ENCODE peak calls at places on chromosomes 12 and 14, in seven cellular contexts. One of them, this sample, is unnamed.

GRCh38 chr12:44015333-44015941 is 179.6 kb downstream of the TMEM117 start:
- DNase-seq in left ventricle myocardium inferior: no peak
- DNase-seq in progenitor cell of endocrine pancreas: no peak
- DNase-seq in stimulated activated CD4-positive, alpha-beta T cell treated with anti-CD3 and anti-CD28 coated beads, Interleukin-4, amount 100 ng/mL, for 1 hour: no peak
- DNase-seq in IMR-90: peak
- DNase-seq in NCI-H2171: no peak
- DNase-seq in CD8-positive, alpha-beta T cell: no peak
- DNase-seq in this sample: peak

GRCh38 chr12:122003646-122004611 is 17.8 kb upstream of the BCL7A start:
- DNase-seq in progenitor cell of endocrine pancreas: no peak
- DNase-seq in IMR-90: no peak
- DNase-seq in CD8-positive, alpha-beta T cell: no peak
- DNase-seq in NCI-H2171: no peak
- DNase-seq in stimulated activated CD4-positive, alpha-beta T cell treated with anti-CD3 and anti-CD28 coated beads, Interleukin-4, amount 100 ng/mL, for 1 hour: no peak
- DNase-seq in left ventricle myocardium inferior: no peak
- DNase-seq in this sample: no peak

GRCh38 chr14:21541413-21542074 is 15.4 kb upstream of the SALL2 start:
- DNase-seq in CD8-positive, alpha-beta T cell: no peak
- DNase-seq in NCI-H2171: no peak
- DNase-seq in left ventricle myocardium inferior: no peak
- DNase-seq in progenitor cell of endocrine pancreas: no peak
- DNase-seq in IMR-90: no peak
- DNase-seq in stimulated activated CD4-positive, alpha-beta T cell treated with anti-CD3 and anti-CD28 coated beads, Interleukin-4, amount 100 ng/mL, for 1 hour: no peak
- DNase-seq in this sample: no peak

GRCh38 chr12:1881301-1881700 is 37.2 kb downstream of the CACNA2D4 start:
- DNase-seq in progenitor cell of endocrine pancreas: no peak
- DNase-seq in CD8-positive, alpha-beta T cell: no peak
- DNase-seq in NCI-H2171: no peak
- DNase-seq in left ventricle myocardium inferior: no peak
- DNase-seq in IMR-90: no peak
- DNase-seq in stimulated activated CD4-positive, alpha-beta T cell treated with anti-CD3 and anti-CD28 coated beads, Interleukin-4, amount 100 ng/mL, for 1 hour: no peak
- DNase-seq in this sample: no peak

GRCh38 chr12:113174461-113175384 is 10.6 kb downstream of the DDX54 start:
- DNase-seq in NCI-H2171: no peak
- DNase-seq in stimulated activated CD4-positive, alpha-beta T cell treated with anti-CD3 and anti-CD28 coated beads, Interleukin-4, amount 100 ng/mL, for 1 hour: peak
- DNase-seq in CD8-positive, alpha-beta T cell: peak
- DNase-seq in left ventricle myocardium inferior: peak
- DNase-seq in IMR-90: peak
- DNase-seq in progenitor cell of endocrine pancreas: peak
- DNase-seq in this sample: no peak

GRCh38 chr14:22314183-22314820 is 274.7 kb downstream of the DAD1 start:
- DNase-seq in progenitor cell of endocrine pancreas: no peak
- DNase-seq in stimulated activated CD4-positive, alpha-beta T cell treated with anti-CD3 and anti-CD28 coated beads, Interleukin-4, amount 100 ng/mL, for 1 hour: no peak
- DNase-seq in CD8-positive, alpha-beta T cell: no peak
- DNase-seq in left ventricle myocardium inferior: no peak
- DNase-seq in IMR-90: peak
- DNase-seq in NCI-H2171: peak
- DNase-seq in this sample: peak

GRCh38 chr12:19588944-19589343 is 149.7 kb downstream of the AEBP2 start:
- DNase-seq in NCI-H2171: no peak
- DNase-seq in progenitor cell of endocrine pancreas: no peak
- DNase-seq in left ventricle myocardium inferior: no peak
- DNase-seq in stimulated activated CD4-positive, alpha-beta T cell treated with anti-CD3 and anti-CD28 coated beads, Interleukin-4, amount 100 ng/mL, for 1 hour: no peak
- DNase-seq in IMR-90: no peak
- DNase-seq in CD8-positive, alpha-beta T cell: no peak
- DNase-seq in this sample: no peak

GRCh38 chr14:25055998-25056687 is 6.2 kb upstream of the STXBP6 start:
- DNase-seq in stimulated activated CD4-positive, alpha-beta T cell treated with anti-CD3 and anti-CD28 coated beads, Interleukin-4, amount 100 ng/mL, for 1 hour: no peak
- DNase-seq in CD8-positive, alpha-beta T cell: no peak
- DNase-seq in NCI-H2171: no peak
- DNase-seq in IMR-90: peak
- DNase-seq in progenitor cell of endocrine pancreas: no peak
- DNase-seq in left ventricle myocardium inferior: no peak
- DNase-seq in this sample: no peak

GRCh38 chr12:27048822-27049752 is 26.7 kb downstream of the MED21 start:
- DNase-seq in stimulated activated CD4-positive, alpha-beta T cell treated with anti-CD3 and anti-CD28 coated beads, Interleukin-4, amount 100 ng/mL, for 1 hour: no peak
- DNase-seq in IMR-90: peak
- DNase-seq in progenitor cell of endocrine pancreas: no peak
- DNase-seq in left ventricle myocardium inferior: no peak
- DNase-seq in CD8-positive, alpha-beta T cell: no peak
- DNase-seq in NCI-H2171: no peak
- DNase-seq in this sample: no peak

GRCh38 chr12:55932546-55932919 is 1.6 kb downstream of the DGKA start:
- DNase-seq in NCI-H2171: no peak
- DNase-seq in stimulated activated CD4-positive, alpha-beta T cell treated with anti-CD3 and anti-CD28 coated beads, Interleukin-4, amount 100 ng/mL, for 1 hour: peak
- DNase-seq in progenitor cell of endocrine pancreas: no peak
- DNase-seq in CD8-positive, alpha-beta T cell: peak
- DNase-seq in IMR-90: peak
- DNase-seq in left ventricle myocardium inferior: no peak
- DNase-seq in this sample: no peak

GRCh38 chr12:25427328-25428249 is 125.5 kb downstream of the LMNTD1 start:
- DNase-seq in IMR-90: peak
- DNase-seq in progenitor cell of endocrine pancreas: no peak
- DNase-seq in stimulated activated CD4-positive, alpha-beta T cell treated with anti-CD3 and anti-CD28 coated beads, Interleukin-4, amount 100 ng/mL, for 1 hour: no peak
- DNase-seq in NCI-H2171: no peak
- DNase-seq in left ventricle myocardium inferior: no peak
- DNase-seq in CD8-positive, alpha-beta T cell: no peak
- DNase-seq in this sample: no peak

GRCh38 chr14:74528886-74529285 is 35.3 kb downstream of the ISCA2 start:
- DNase-seq in stimulated activated CD4-positive, alpha-beta T cell treated with anti-CD3 and anti-CD28 coated beads, Interleukin-4, amount 100 ng/mL, for 1 hour: no peak
- DNase-seq in progenitor cell of endocrine pancreas: no peak
- DNase-seq in CD8-positive, alpha-beta T cell: no peak
- DNase-seq in left ventricle myocardium inferior: no peak
- DNase-seq in NCI-H2171: no peak
- DNase-seq in IMR-90: no peak
- DNase-seq in this sample: no peak

GRCh38 chr14:71943695-71944018 is 11.4 kb downstream of the RGS6 start:
- DNase-seq in CD8-positive, alpha-beta T cell: no peak
- DNase-seq in NCI-H2171: no peak
- DNase-seq in progenitor cell of endocrine pancreas: no peak
- DNase-seq in stimulated activated CD4-positive, alpha-beta T cell treated with anti-CD3 and anti-CD28 coated beads, Interleukin-4, amount 100 ng/mL, for 1 hour: no peak
- DNase-seq in left ventricle myocardium inferior: no peak
- DNase-seq in IMR-90: no peak
- DNase-seq in this sample: no peak

GRCh38 chr12:20426191-20426590 is 57.9 kb downstream of the PDE3A start:
- DNase-seq in CD8-positive, alpha-beta T cell: no peak
- DNase-seq in progenitor cell of endocrine pancreas: no peak
- DNase-seq in NCI-H2171: no peak
- DNase-seq in left ventricle myocardium inferior: peak
- DNase-seq in stimulated activated CD4-positive, alpha-beta T cell treated with anti-CD3 and anti-CD28 coated beads, Interleukin-4, amount 100 ng/mL, for 1 hour: no peak
- DNase-seq in IMR-90: no peak
- DNase-seq in this sample: no peak

GRCh38 chr12:104467346-104467837 is 10.6 kb downstream of the CHST11 start:
- DNase-seq in IMR-90: no peak
- DNase-seq in progenitor cell of endocrine pancreas: no peak
- DNase-seq in NCI-H2171: no peak
- DNase-seq in stimulated activated CD4-positive, alpha-beta T cell treated with anti-CD3 and anti-CD28 coated beads, Interleukin-4, amount 100 ng/mL, for 1 hour: no peak
- DNase-seq in CD8-positive, alpha-beta T cell: no peak
- DNase-seq in left ventricle myocardium inferior: no peak
- DNase-seq in this sample: no peak

GRCh38 chr14:100106260-100106659 is 41.0 kb downstream of the EVL start:
- DNase-seq in progenitor cell of endocrine pancreas: no peak
- DNase-seq in NCI-H2171: no peak
- DNase-seq in stimulated activated CD4-positive, alpha-beta T cell treated with anti-CD3 and anti-CD28 coated beads, Interleukin-4, amount 100 ng/mL, for 1 hour: peak
- DNase-seq in IMR-90: no peak
- DNase-seq in left ventricle myocardium inferior: no peak
- DNase-seq in CD8-positive, alpha-beta T cell: no peak
- DNase-seq in this sample: no peak

GRCh38 chr12:89263874-89264273 is 88.4 kb downstream of the DUSP6 start:
- DNase-seq in CD8-positive, alpha-beta T cell: no peak
- DNase-seq in IMR-90: no peak
- DNase-seq in progenitor cell of endocrine pancreas: no peak
- DNase-seq in NCI-H2171: no peak
- DNase-seq in left ventricle myocardium inferior: no peak
- DNase-seq in stimulated activated CD4-positive, alpha-beta T cell treated with anti-CD3 and anti-CD28 coated beads, Interleukin-4, amount 100 ng/mL, for 1 hour: no peak
- DNase-seq in this sample: no peak

GRCh38 chr12:102691773-102692555 is 211.6 kb upstream of the IGF1 start:
- DNase-seq in progenitor cell of endocrine pancreas: no peak
- DNase-seq in stimulated activated CD4-positive, alpha-beta T cell treated with anti-CD3 and anti-CD28 coated beads, Interleukin-4, amount 100 ng/mL, for 1 hour: no peak
- DNase-seq in NCI-H2171: no peak
- DNase-seq in CD8-positive, alpha-beta T cell: no peak
- DNase-seq in IMR-90: no peak
- DNase-seq in left ventricle myocardium inferior: no peak
- DNase-seq in this sample: no peak

GRCh38 chr12:102567031-102567985 is 86.9 kb upstream of the IGF1 start:
- DNase-seq in IMR-90: peak
- DNase-seq in CD8-positive, alpha-beta T cell: no peak
- DNase-seq in progenitor cell of endocrine pancreas: no peak
- DNase-seq in left ventricle myocardium inferior: no peak
- DNase-seq in stimulated activated CD4-positive, alpha-beta T cell treated with anti-CD3 and anti-CD28 coated beads, Interleukin-4, amount 100 ng/mL, for 1 hour: no peak
- DNase-seq in NCI-H2171: no peak
- DNase-seq in this sample: no peak

GRCh38 chr12:114625294-114625851 is 58.6 kb downstream of the TBX3 start:
- DNase-seq in progenitor cell of endocrine pancreas: peak
- DNase-seq in stimulated activated CD4-positive, alpha-beta T cell treated with anti-CD3 and anti-CD28 coated beads, Interleukin-4, amount 100 ng/mL, for 1 hour: peak
- DNase-seq in left ventricle myocardium inferior: no peak
- DNase-seq in CD8-positive, alpha-beta T cell: no peak
- DNase-seq in IMR-90: peak
- DNase-seq in NCI-H2171: no peak
- DNase-seq in this sample: no peak

GRCh38 chr12:6312529-6313325 is 2.2 kb downstream of the PLEKHG6 start:
- DNase-seq in IMR-90: no peak
- DNase-seq in NCI-H2171: no peak
- DNase-seq in progenitor cell of endocrine pancreas: no peak
- DNase-seq in CD8-positive, alpha-beta T cell: no peak
- DNase-seq in left ventricle myocardium inferior: no peak
- DNase-seq in stimulated activated CD4-positive, alpha-beta T cell treated with anti-CD3 and anti-CD28 coated beads, Interleukin-4, amount 100 ng/mL, for 1 hour: no peak
- DNase-seq in this sample: no peak

GRCh38 chr14:63179383-63179782 is 24.9 kb upstream of the RHOJ start:
- DNase-seq in progenitor cell of endocrine pancreas: no peak
- DNase-seq in CD8-positive, alpha-beta T cell: no peak
- DNase-seq in NCI-H2171: no peak
- DNase-seq in stimulated activated CD4-positive, alpha-beta T cell treated with anti-CD3 and anti-CD28 coated beads, Interleukin-4, amount 100 ng/mL, for 1 hour: no peak
- DNase-seq in IMR-90: no peak
- DNase-seq in left ventricle myocardium inferior: peak
- DNase-seq in this sample: no peak

GRCh38 chr14:35050652-35051051 is 4.6 kb downstream of the FAM177A1 start:
- DNase-seq in NCI-H2171: no peak
- DNase-seq in IMR-90: peak
- DNase-seq in stimulated activated CD4-positive, alpha-beta T cell treated with anti-CD3 and anti-CD28 coated beads, Interleukin-4, amount 100 ng/mL, for 1 hour: no peak
- DNase-seq in progenitor cell of endocrine pancreas: no peak
- DNase-seq in CD8-positive, alpha-beta T cell: no peak
- DNase-seq in left ventricle myocardium inferior: no peak
- DNase-seq in this sample: no peak

GRCh38 chr12:57454213-57454565 is 918 bp upstream of the INHBE start:
- DNase-seq in CD8-positive, alpha-beta T cell: no peak
- DNase-seq in stimulated activated CD4-positive, alpha-beta T cell treated with anti-CD3 and anti-CD28 coated beads, Interleukin-4, amount 100 ng/mL, for 1 hour: no peak
- DNase-seq in left ventricle myocardium inferior: no peak
- DNase-seq in IMR-90: no peak
- DNase-seq in NCI-H2171: no peak
- DNase-seq in progenitor cell of endocrine pancreas: no peak
- DNase-seq in this sample: no peak

GRCh38 chr12:107552263-107552662 is 133.3 kb upstream of the PWP1 start:
- DNase-seq in progenitor cell of endocrine pancreas: no peak
- DNase-seq in CD8-positive, alpha-beta T cell: no peak
- DNase-seq in IMR-90: no peak
- DNase-seq in NCI-H2171: no peak
- DNase-seq in left ventricle myocardium inferior: no peak
- DNase-seq in stimulated activated CD4-positive, alpha-beta T cell treated with anti-CD3 and anti-CD28 coated beads, Interleukin-4, amount 100 ng/mL, for 1 hour: no peak
- DNase-seq in this sample: no peak

GRCh38 chr12:65965358-65965757 is 141.1 kb downstream of the HMGA2 start:
- DNase-seq in CD8-positive, alpha-beta T cell: no peak
- DNase-seq in stimulated activated CD4-positive, alpha-beta T cell treated with anti-CD3 and anti-CD28 coated beads, Interleukin-4, amount 100 ng/mL, for 1 hour: no peak
- DNase-seq in progenitor cell of endocrine pancreas: no peak
- DNase-seq in left ventricle myocardium inferior: no peak
- DNase-seq in IMR-90: peak
- DNase-seq in NCI-H2171: no peak
- DNase-seq in this sample: no peak

GRCh38 chr12:106282457-106283097 is 20.0 kb upstream of the TCP11L2 start:
- DNase-seq in CD8-positive, alpha-beta T cell: no peak
- DNase-seq in progenitor cell of endocrine pancreas: no peak
- DNase-seq in NCI-H2171: peak
- DNase-seq in stimulated activated CD4-positive, alpha-beta T cell treated with anti-CD3 and anti-CD28 coated beads, Interleukin-4, amount 100 ng/mL, for 1 hour: peak
- DNase-seq in IMR-90: peak
- DNase-seq in left ventricle myocardium inferior: peak
- DNase-seq in this sample: no peak

GRCh38 chr12:3698218-3698974 is 54.5 kb downstream of the CRACR2A start:
- DNase-seq in NCI-H2171: peak
- DNase-seq in left ventricle myocardium inferior: no peak
- DNase-seq in progenitor cell of endocrine pancreas: no peak
- DNase-seq in IMR-90: peak
- DNase-seq in CD8-positive, alpha-beta T cell: no peak
- DNase-seq in stimulated activated CD4-positive, alpha-beta T cell treated with anti-CD3 and anti-CD28 coated beads, Interleukin-4, amount 100 ng/mL, for 1 hour: no peak
- DNase-seq in this sample: no peak

GRCh38 chr12:29711381-29711780 is 72.4 kb downstream of the TMTC1 start:
- DNase-seq in CD8-positive, alpha-beta T cell: no peak
- DNase-seq in IMR-90: no peak
- DNase-seq in progenitor cell of endocrine pancreas: no peak
- DNase-seq in NCI-H2171: no peak
- DNase-seq in stimulated activated CD4-positive, alpha-beta T cell treated with anti-CD3 and anti-CD28 coated beads, Interleukin-4, amount 100 ng/mL, for 1 hour: no peak
- DNase-seq in left ventricle myocardium inferior: no peak
- DNase-seq in this sample: no peak

GRCh38 chr14:92613008-92613658 is 99.6 kb downstream of the RIN3 start:
- DNase-seq in stimulated activated CD4-positive, alpha-beta T cell treated with anti-CD3 and anti-CD28 coated beads, Interleukin-4, amount 100 ng/mL, for 1 hour: peak
- DNase-seq in left ventricle myocardium inferior: peak
- DNase-seq in NCI-H2171: peak
- DNase-seq in IMR-90: no peak
- DNase-seq in progenitor cell of endocrine pancreas: no peak
- DNase-seq in CD8-positive, alpha-beta T cell: peak
- DNase-seq in this sample: peak

GRCh38 chr14:99415496-99416281 is 65.0 kb downstream of the SETD3 start:
- DNase-seq in progenitor cell of endocrine pancreas: peak
- DNase-seq in stimulated activated CD4-positive, alpha-beta T cell treated with anti-CD3 and anti-CD28 coated beads, Interleukin-4, amount 100 ng/mL, for 1 hour: peak
- DNase-seq in CD8-positive, alpha-beta T cell: peak
- DNase-seq in NCI-H2171: peak
- DNase-seq in left ventricle myocardium inferior: no peak
- DNase-seq in IMR-90: peak
- DNase-seq in this sample: peak

GRCh38 chr14:59919582-59920377 is at the start of gene LRRC9:
- DNase-seq in progenitor cell of endocrine pancreas: peak
- DNase-seq in NCI-H2171: peak
- DNase-seq in left ventricle myocardium inferior: peak
- DNase-seq in CD8-positive, alpha-beta T cell: peak
- DNase-seq in IMR-90: no peak
- DNase-seq in stimulated activated CD4-positive, alpha-beta T cell treated with anti-CD3 and anti-CD28 coated beads, Interleukin-4, amount 100 ng/mL, for 1 hour: peak
- DNase-seq in this sample: peak

GRCh38 chr14:54614296-54614695 is 47.4 kb downstream of the SAMD4A start:
- DNase-seq in left ventricle myocardium inferior: no peak
- DNase-seq in stimulated activated CD4-positive, alpha-beta T cell treated with anti-CD3 and anti-CD28 coated beads, Interleukin-4, amount 100 ng/mL, for 1 hour: no peak
- DNase-seq in progenitor cell of endocrine pancreas: no peak
- DNase-seq in IMR-90: no peak
- DNase-seq in NCI-H2171: no peak
- DNase-seq in CD8-positive, alpha-beta T cell: no peak
- DNase-seq in this sample: no peak

GRCh38 chr14:75456069-75457023 is 28.5 kb downstream of the JDP2 start:
- DNase-seq in IMR-90: no peak
- DNase-seq in left ventricle myocardium inferior: no peak
- DNase-seq in NCI-H2171: no peak
- DNase-seq in CD8-positive, alpha-beta T cell: no peak
- DNase-seq in stimulated activated CD4-positive, alpha-beta T cell treated with anti-CD3 and anti-CD28 coated beads, Interleukin-4, amount 100 ng/mL, for 1 hour: no peak
- DNase-seq in progenitor cell of endocrine pancreas: no peak
- DNase-seq in this sample: no peak

GRCh38 chr12:127785535-127785934 is 481.4 kb upstream of the TMEM132C start:
- DNase-seq in NCI-H2171: no peak
- DNase-seq in stimulated activated CD4-positive, alpha-beta T cell treated with anti-CD3 and anti-CD28 coated beads, Interleukin-4, amount 100 ng/mL, for 1 hour: no peak
- DNase-seq in left ventricle myocardium inferior: no peak
- DNase-seq in IMR-90: no peak
- DNase-seq in CD8-positive, alpha-beta T cell: no peak
- DNase-seq in progenitor cell of endocrine pancreas: no peak
- DNase-seq in this sample: no peak

GRCh38 chr14:76699209-76699608 is 62.1 kb upstream of the VASH1 start:
- DNase-seq in stimulated activated CD4-positive, alpha-beta T cell treated with anti-CD3 and anti-CD28 coated beads, Interleukin-4, amount 100 ng/mL, for 1 hour: no peak
- DNase-seq in NCI-H2171: no peak
- DNase-seq in left ventricle myocardium inferior: no peak
- DNase-seq in IMR-90: no peak
- DNase-seq in progenitor cell of endocrine pancreas: no peak
- DNase-seq in CD8-positive, alpha-beta T cell: no peak
- DNase-seq in this sample: no peak

GRCh38 chr12:76898472-76898871 is 19.7 kb upstream of the CSRP2 start:
- DNase-seq in left ventricle myocardium inferior: no peak
- DNase-seq in stimulated activated CD4-positive, alpha-beta T cell treated with anti-CD3 and anti-CD28 coated beads, Interleukin-4, amount 100 ng/mL, for 1 hour: no peak
- DNase-seq in NCI-H2171: no peak
- DNase-seq in progenitor cell of endocrine pancreas: no peak
- DNase-seq in CD8-positive, alpha-beta T cell: no peak
- DNase-seq in IMR-90: no peak
- DNase-seq in this sample: no peak

GRCh38 chr12:96400631-96401060 is 407 bp upstream of the CDK17 start:
- DNase-seq in progenitor cell of endocrine pancreas: no peak
- DNase-seq in IMR-90: peak
- DNase-seq in CD8-positive, alpha-beta T cell: no peak
- DNase-seq in stimulated activated CD4-positive, alpha-beta T cell treated with anti-CD3 and anti-CD28 coated beads, Interleukin-4, amount 100 ng/mL, for 1 hour: no peak
- DNase-seq in left ventricle myocardium inferior: no peak
- DNase-seq in NCI-H2171: no peak
- DNase-seq in this sample: no peak